ENCODE peak calls at places on chromosomes 12 and 14, in eight cellular contexts. N is MCF 10A, Y is AG04449, W is fibroblast of lung, E is glutamatergic neuron, K is endothelial cell of umbilical vein, M is lower lobe of right lung, J is endodermal cell. P is an unnamed sample.

GRCh38 chr12:44174053-44174452 is 338.2 kb downstream of the TMEM117 start:
- DNase-seq in N (no peak), Y (no peak), W (no peak), E (no peak), K (no peak), M (no peak), J (no peak), P (no peak)

GRCh38 chr14:64841121-64841611 is 38.5 kb downstream of the SPTB start:
- DNase-seq in N (peak), Y (peak), W (peak), E (no peak), K (no peak), M (no peak), J (peak), P (peak)

GRCh38 chr12:9787340-9787737 is 26.6 kb upstream of the CD69 start:
- DNase-seq in N (no peak), Y (no peak), W (peak), E (no peak), K (no peak), M (no peak), J (no peak), P (no peak)

GRCh38 chr14:90384543-90384911 is 12.3 kb upstream of the CALM1 start:
- DNase-seq in N (no peak), Y (no peak), W (peak), E (no peak), K (no peak), M (no peak), J (no peak), P (no peak)

GRCh38 chr12:49232940-49233841 is 31.7 kb upstream of the TUBA1C start:
- DNase-seq in N (no peak), Y (no peak), W (peak), E (peak), K (peak), M (peak), J (peak), P (no peak)

GRCh38 chr14:65492277-65492676 is 79.7 kb downstream of the FUT8 start:
- DNase-seq in N (no peak), Y (no peak), W (no peak), E (no peak), K (no peak), M (no peak), J (no peak), P (no peak)

GRCh38 chr12:102417055-102417454 is 63.3 kb downstream of the IGF1 start:
- DNase-seq in N (no peak), Y (no peak), W (no peak), E (no peak), K (no peak), M (no peak), J (no peak), P (no peak)

GRCh38 chr12:122423258-122424165 is 1.0 kb upstream of the CLIP1 start:
- DNase-seq in N (peak), Y (no peak), W (peak), E (peak), K (peak), M (no peak), J (peak), P (no peak)

GRCh38 chr12:108029081-108029790 is 99.9 kb upstream of the WSCD2 start:
- DNase-seq in N (no peak), Y (no peak), W (no peak), E (no peak), K (no peak), M (no peak), J (peak), P (no peak)

GRCh38 chr12:68406134-68406576 is 74.0 kb upstream of the MDM1 start:
- DNase-seq in N (peak), Y (no peak), W (peak), E (no peak), K (peak), M (peak), J (peak), P (peak)

GRCh38 chr12:100706029-100706428 is 88.5 kb upstream of the ANO4 start:
- DNase-seq in N (peak), Y (peak), W (peak), E (peak), K (no peak), M (no peak), J (no peak), P (peak)

GRCh38 chr14:94392510-94392935 is 4.1 kb upstream of the SERPINA1 start:
- DNase-seq in N (peak), Y (peak), W (peak), E (no peak), K (no peak), M (peak), J (no peak), P (no peak)

GRCh38 chr14:79708426-79708825 is 502.9 kb downstream of the DIO2 start:
- DNase-seq in N (no peak), Y (no peak), W (no peak), E (no peak), K (no peak), M (no peak), J (no peak), P (no peak)

GRCh38 chr14:70731447-70732239 is 77.7 kb downstream of the MAP3K9 start:
- DNase-seq in N (no peak), Y (no peak), W (no peak), E (no peak), K (no peak), M (no peak), J (no peak), P (no peak)

GRCh38 chr14:32252030-32252670 is 49.1 kb upstream of the RNU6-8 start:
- DNase-seq in N (peak), Y (no peak), W (peak), E (peak), K (peak), M (no peak), J (peak), P (peak)

GRCh38 chr12:124829008-124829707 is 34.5 kb downstream of the SCARB1 start:
- DNase-seq in N (peak), Y (peak), W (peak), E (no peak), K (no peak), M (no peak), J (no peak), P (no peak)

GRCh38 chr14:53054457-53054856 is 98.7 kb downstream of the DDHD1 start:
- DNase-seq in N (no peak), Y (no peak), W (peak), E (no peak), K (no peak), M (no peak), J (no peak), P (no peak)

GRCh38 chr12:128810182-128811127 is 13.3 kb downstream of the SLC15A4 start:
- DNase-seq in N (no peak), Y (no peak), W (peak), E (no peak), K (no peak), M (no peak), J (no peak), P (no peak)

GRCh38 chr12:37548266-37548805 is 768.2 kb upstream of the ALG10B start:
- DNase-seq in N (no peak), Y (no peak), W (no peak), E (no peak), K (no peak), M (no peak), J (no peak), P (no peak)

GRCh38 chr12:120199595-120200306 is 1.2 kb downstream of the RPLP0 start:
- DNase-seq in N (peak), Y (no peak), W (peak), E (no peak), K (peak), M (no peak), J (no peak), P (peak)

GRCh38 chr12:17456486-17456885 is 633.5 kb downstream of the RERGL start:
- DNase-seq in N (no peak), Y (no peak), W (peak), E (no peak), K (no peak), M (no peak), J (no peak), P (no peak)

GRCh38 chr12:64835926-64836325 is 11.5 kb downstream of the TBC1D30 start:
- DNase-seq in N (no peak), Y (no peak), W (no peak), E (no peak), K (no peak), M (no peak), J (no peak), P (no peak)

GRCh38 chr12:50110762-50111416 is 1.1 kb upstream of the COX14 start:
- DNase-seq in N (peak), Y (no peak), W (no peak), E (peak), K (no peak), M (peak), J (peak), P (no peak)

GRCh38 chr12:50218386-50218785 is 51.2 kb upstream of the CERS5 start:
- DNase-seq in N (peak), Y (no peak), W (peak), E (no peak), K (no peak), M (no peak), J (no peak), P (no peak)

GRCh38 chr12:54723653-54724256 is 75.6 kb upstream of the DCD start:
- DNase-seq in N (peak), Y (no peak), W (peak), E (no peak), K (peak), M (no peak), J (peak), P (no peak)

GRCh38 chr12:112638420-112638819 is 153.1 kb upstream of the RPH3A start:
- DNase-seq in N (no peak), Y (no peak), W (no peak), E (no peak), K (no peak), M (no peak), J (no peak), P (no peak)

GRCh38 chr12:48366131-48366530 is 15.4 kb upstream of the ZNF641 start:
- DNase-seq in N (no peak), Y (no peak), W (peak), E (no peak), K (no peak), M (no peak), J (no peak), P (no peak)

GRCh38 chr14:35506927-35507326 is 27.0 kb upstream of the INSM2 start:
- DNase-seq in N (no peak), Y (peak), W (peak), E (no peak), K (peak), M (no peak), J (no peak), P (no peak)

GRCh38 chr12:27635349-27635972 is 60.8 kb upstream of the REP15 start:
- DNase-seq in N (peak), Y (no peak), W (peak), E (no peak), K (peak), M (no peak), J (no peak), P (no peak)

GRCh38 chr14:71693373-71693772 is 238.9 kb upstream of the RGS6 start:
- DNase-seq in N (no peak), Y (peak), W (peak), E (no peak), K (no peak), M (no peak), J (no peak), P (no peak)

GRCh38 chr14:34650786-34651584 is 21.0 kb upstream of the SNX6 start:
- DNase-seq in N (peak), Y (peak), W (peak), E (no peak), K (peak), M (no peak), J (no peak), P (peak)

GRCh38 chr12:97203408-97203807 is 259.2 kb upstream of the RMST start:
- DNase-seq in N (no peak), Y (no peak), W (no peak), E (no peak), K (no peak), M (no peak), J (no peak), P (no peak)

GRCh38 chr14:51666831-51667230 is 15.1 kb downstream of the FRMD6 start:
- DNase-seq in N (no peak), Y (no peak), W (no peak), E (no peak), K (no peak), M (no peak), J (no peak), P (no peak)

GRCh38 chr12:26750531-26751171 is 82.3 kb downstream of the ITPR2 start:
- DNase-seq in N (no peak), Y (no peak), W (no peak), E (no peak), K (peak), M (no peak), J (no peak), P (no peak)

GRCh38 chr12:15522574-15523187 is 200.4 kb downstream of the PTPRO start:
- DNase-seq in N (peak), Y (no peak), W (peak), E (no peak), K (peak), M (no peak), J (no peak), P (no peak)

GRCh38 chr14:85250369-85250768 is 279.6 kb upstream of the FLRT2 start:
- DNase-seq in N (no peak), Y (no peak), W (no peak), E (no peak), K (peak), M (no peak), J (peak), P (peak)

GRCh38 chr12:49644620-49644994 is 21.2 kb downstream of the PRPF40B start:
- DNase-seq in N (peak), Y (no peak), W (peak), E (peak), K (peak), M (peak), J (peak), P (no peak)

GRCh38 chr14:72745546-72745945 is 148.4 kb downstream of the DPF3 start:
- DNase-seq in N (peak), Y (peak), W (peak), E (no peak), K (peak), M (no peak), J (no peak), P (no peak)
- TF ChIP-seq CTCF in N (no peak), Y (no peak), W (no peak), E (no peak), K (no peak), M (no peak), J (no peak), P (no peak)

DNA sequence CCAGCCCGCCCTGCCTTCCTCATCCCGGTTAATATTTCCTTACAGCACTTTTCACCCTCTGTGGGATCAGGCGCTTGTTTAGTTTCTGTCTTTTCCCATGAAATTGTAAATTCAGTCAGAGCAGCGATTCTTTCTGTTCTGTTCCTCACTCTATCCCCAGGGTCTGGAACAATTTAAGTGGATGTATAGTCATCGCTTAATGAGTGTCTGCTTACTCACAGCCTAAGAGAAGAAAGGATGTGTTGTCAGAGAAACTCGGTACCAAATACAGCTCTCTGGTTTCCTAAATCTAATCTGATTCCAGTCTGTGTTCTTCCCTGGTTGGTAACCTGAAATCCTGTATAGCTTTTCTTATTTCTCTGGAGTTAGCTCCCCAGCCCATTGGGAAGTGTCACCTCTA is 44.9 kb downstream of the FOS start:
- DNase-seq in N (no peak), Y (no peak), W (peak), E (no peak), K (no peak), M (no peak), J (no peak), P (no peak)
- TF ChIP-seq CTCF in N (no peak), Y (no peak), W (no peak), E (no peak), K (no peak), M (no peak), J (no peak), P (no peak)

DNA sequence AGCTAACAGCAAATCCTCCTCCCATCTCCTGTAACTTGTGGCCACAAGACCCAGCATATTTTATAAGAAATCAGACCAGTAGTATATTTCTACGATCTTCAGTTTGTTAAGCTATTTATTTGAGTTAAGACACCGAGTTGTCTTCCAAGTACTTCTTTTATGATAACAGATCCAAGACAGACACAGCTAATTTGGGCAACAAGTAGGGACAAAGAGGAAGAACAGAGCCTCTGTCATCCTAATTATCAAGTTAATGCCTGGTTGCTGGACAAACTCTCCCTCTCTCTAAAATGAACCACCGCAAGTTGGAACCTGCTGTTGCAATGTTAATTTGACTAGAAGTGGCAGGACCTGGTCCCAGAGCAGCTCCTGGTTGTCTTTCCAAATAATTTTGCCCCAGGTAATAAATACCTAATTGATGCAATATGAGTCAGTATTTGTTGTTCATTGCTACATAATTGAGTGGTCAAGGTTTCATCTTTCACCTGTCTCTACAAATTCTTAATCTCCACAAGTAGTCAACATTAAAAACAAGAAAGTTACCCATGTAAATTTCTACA is 323.7 kb downstream of the PAWR start:
- DNase-seq in N (peak), Y (no peak), W (no peak), E (no peak), K (no peak), M (no peak), J (no peak), P (no peak)
- TF ChIP-seq CTCF in N (no peak), Y (no peak), W (no peak), E (no peak), K (no peak), M (no peak), J (no peak), P (no peak)

GRCh38 chr12:21775130-21775920 is 819 bp upstream of the KCNJ8 start:
- DNase-seq in N (no peak), Y (no peak), W (no peak), E (no peak), K (no peak), M (no peak), J (peak), P (no peak)

GRCh38 chr12:21773799-21774198 is 707 bp downstream of the KCNJ8 start:
- DNase-seq in N (no peak), Y (no peak), W (no peak), E (no peak), K (no peak), M (no peak), J (no peak), P (no peak)

GRCh38 chr12:21771311-21771710 is 3.2 kb downstream of the KCNJ8 start:
- DNase-seq in N (no peak), Y (no peak), W (peak), E (no peak), K (no peak), M (no peak), J (no peak), P (no peak)

GRCh38 chr12:21774358-21775129 is at the start of gene KCNJ8:
- DNase-seq in N (no peak), Y (no peak), W (peak), E (peak), K (no peak), M (peak), J (peak), P (no peak)

GRCh38 chr12:21773263-21773741 is 1.2 kb downstream of the KCNJ8 start:
- DNase-seq in N (peak), Y (no peak), W (peak), E (peak), K (no peak), M (peak), J (peak), P (no peak)
- TF ChIP-seq CTCF in N (no peak), Y (peak), W (peak), E (no peak), K (no peak), M (peak), J (peak), P (peak)

GRCh38 chr14:75884198-75884611 is 97.6 kb downstream of the TGFB3 start:
- DNase-seq in N (peak), Y (peak), W (peak), E (no peak), K (no peak), M (no peak), J (peak), P (peak)
- TF ChIP-seq CTCF in N (peak), Y (no peak), W (peak), E (peak), K (peak), M (no peak), J (peak), P (peak)

GRCh38 chr12:76556373-76556772 is 3.2 kb downstream of the OSBPL8 start:
- DNase-seq in N (no peak), Y (no peak), W (no peak), E (no peak), K (peak), M (no peak), J (no peak), P (no peak)

GRCh38 chr12:76558684-76559276 is 791 bp downstream of the OSBPL8 start:
- DNase-seq in N (peak), Y (no peak), W (peak), E (peak), K (peak), M (peak), J (peak), P (no peak)

GRCh38 chr12:76560083-76560491 is 516 bp upstream of the OSBPL8 start:
- DNase-seq in N (no peak), Y (no peak), W (no peak), E (no peak), K (no peak), M (no peak), J (no peak), P (no peak)

GRCh38 chr12:76562158-76562557 is 2.6 kb upstream of the OSBPL8 start:
- DNase-seq in N (no peak), Y (no peak), W (no peak), E (no peak), K (no peak), M (no peak), J (no peak), P (no peak)

DNA sequence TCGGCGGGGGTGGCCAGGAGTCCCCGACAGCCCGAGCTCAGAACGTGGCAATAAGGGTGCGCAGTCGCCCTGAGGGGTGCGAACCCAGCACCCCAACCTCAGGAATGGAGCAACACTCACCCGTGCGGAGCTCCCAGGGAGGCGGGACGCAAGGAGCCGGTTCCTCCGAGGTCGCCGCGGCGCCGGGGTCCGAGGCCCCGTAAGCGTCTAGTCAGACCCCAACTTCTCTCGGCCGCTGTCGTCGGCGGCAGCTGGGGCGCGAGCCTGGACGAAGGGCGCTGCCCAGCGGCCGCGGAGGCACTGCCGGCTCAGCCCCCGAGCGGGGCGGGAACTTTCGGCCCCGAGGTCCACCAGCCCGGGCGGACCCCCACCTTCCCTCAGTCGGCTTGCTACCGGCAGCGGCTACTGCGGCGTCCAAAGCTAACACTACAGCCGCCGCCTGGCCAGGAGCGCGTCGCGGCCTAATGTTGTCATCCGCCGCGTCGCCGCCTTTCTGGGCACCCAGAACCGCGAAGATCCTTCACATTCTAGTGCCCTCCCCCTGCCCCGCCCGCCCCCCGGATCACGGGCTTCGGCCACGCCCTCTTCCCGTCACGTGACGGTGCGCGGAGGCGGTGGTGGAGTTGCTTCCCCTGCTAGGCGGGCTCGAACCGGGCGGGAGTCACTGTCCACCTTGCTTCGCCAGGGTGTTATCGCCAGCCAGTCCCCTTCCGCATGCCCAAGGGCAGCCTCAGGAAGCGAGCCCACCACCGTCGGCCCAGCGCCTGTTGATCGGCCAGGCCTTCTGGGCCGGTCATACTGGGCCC is at the start of gene OSBPL8:
- DNase-seq in N (peak), Y (peak), W (peak), E (peak), K (peak), M (peak), J (peak), P (peak)
- TF ChIP-seq CTCF in N (no peak), Y (peak), W (no peak), E (no peak), K (no peak), M (peak), J (peak), P (peak)